ENCODE peak calls at places on chromosomes 6 and 20, in four cellular contexts. U is HFF-Myc, B is GM12865, Q is endothelial cell of umbilical vein. W is an unnamed sample.

GRCh38 chr6:42190784-42191183 is 4.0 kb downstream of the GUCA1B start:
- DNase-seq in Q (no peak), U (no peak), B (no peak), W (peak)

GRCh38 chr20:15220009-15220656 is 882.7 kb upstream of the FLRT3 start:
- DNase-seq in Q (peak), B (no peak), U (no peak), W (no peak)

GRCh38 chr6:139881728-139882211 is 507.3 kb upstream of the CITED2 start:
- DNase-seq in U (no peak), Q (peak), B (peak), W (no peak)

GRCh38 chr6:16049178-16049577 is 79.7 kb upstream of the MYLIP start:
- DNase-seq in U (no peak), B (peak), Q (no peak), W (no peak)

GRCh38 chr6:97401533-97401932 is 118.5 kb upstream of the MMS22L start:
- DNase-seq in Q (peak), B (no peak), U (no peak), W (no peak)

GRCh38 chr6:313917-314316 is 21.6 kb downstream of the DUSP22 start:
- DNase-seq in Q (no peak), U (no peak), B (no peak), W (no peak)

GRCh38 chr20:38534756-38535155 is 46.2 kb upstream of the ADIG start:
- DNase-seq in B (peak), U (no peak), Q (no peak), W (no peak)

GRCh38 chr6:32517654-32518445 is 12.2 kb downstream of the HLA-DRB5 start:
- DNase-seq in Q (no peak), U (no peak), B (no peak), W (no peak)

GRCh38 chr6:109485536-109485935 is 2.5 kb upstream of the ZBTB24 start:
- DNase-seq in Q (no peak), U (no peak), B (no peak), W (no peak)

GRCh38 chr20:47691632-47692031 is 93.6 kb downstream of the SULF2 start:
- DNase-seq in U (no peak), B (no peak), Q (no peak), W (no peak)

GRCh38 chr6:122482750-122483080 is 11.1 kb upstream of the SERINC1 start:
- DNase-seq in U (no peak), B (no peak), Q (no peak), W (no peak)

GRCh38 chr6:1388927-1389790 is at the start of gene FOXF2:
- DNase-seq in Q (no peak), B (no peak), U (no peak), W (no peak)

GRCh38 chr6:163490826-163491577 is 76.5 kb downstream of the QKI start:
- DNase-seq in U (no peak), Q (peak), B (no peak), W (no peak)

GRCh38 chr6:133040025-133040838 is 200.9 kb upstream of the EYA4 start:
- DNase-seq in Q (peak), U (no peak), B (peak), W (no peak)

GRCh38 chr20:32079655-32080109 is 27.6 kb downstream of the HCK start:
- DNase-seq in Q (no peak), B (no peak), U (no peak), W (no peak)

GRCh38 chr6:44221961-44222335 is 1.4 kb upstream of the SLC29A1 start:
- DNase-seq in U (no peak), Q (no peak), B (no peak), W (no peak)
- H3K4me3 ChIP-seq in U (no peak), Q (no peak), B (no peak), W (no peak)

DNA sequence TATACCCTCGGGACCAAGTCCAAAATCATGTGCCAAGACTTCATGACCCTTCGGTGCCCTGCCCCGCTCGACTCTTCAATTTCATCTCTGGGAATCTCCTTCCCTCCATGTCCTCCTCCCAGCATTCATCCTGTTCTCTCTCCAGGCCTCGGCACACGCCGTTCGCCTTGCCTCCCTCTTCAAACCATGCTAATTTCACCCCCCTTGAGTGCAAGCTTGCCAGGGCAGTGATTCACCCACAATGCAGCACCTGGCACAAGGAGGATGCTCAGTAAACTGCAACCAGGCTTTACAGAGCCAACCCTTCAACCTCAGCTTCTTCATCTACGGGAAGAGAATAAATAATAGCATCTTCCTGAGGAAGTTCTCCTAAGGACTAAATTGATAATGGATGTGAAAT is 4.1 kb downstream of the KCNS1 start:
- DNase-seq in U (no peak), Q (no peak), B (no peak), W (no peak)
- TF ChIP-seq CTCF in U (no peak), Q (no peak), B (no peak), W (no peak)

DNA sequence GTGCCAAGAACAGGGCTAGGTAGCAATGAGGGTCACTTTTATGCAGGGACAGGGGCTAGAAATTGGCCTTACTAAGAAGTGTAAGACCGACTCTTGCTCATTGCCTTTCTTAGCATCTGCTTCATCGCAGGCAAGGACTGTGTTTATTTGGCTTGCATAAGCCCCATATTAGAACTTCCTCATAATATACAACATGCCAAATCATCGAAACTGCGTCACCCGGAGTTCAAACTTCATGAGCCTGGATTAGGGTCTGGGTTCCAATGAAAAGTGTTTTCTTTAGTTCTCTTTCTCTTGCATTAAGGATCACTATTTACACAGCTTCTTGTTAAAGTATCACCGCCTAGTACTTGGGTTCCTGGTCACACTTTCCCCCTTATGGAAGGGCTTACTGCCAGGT is 957 bp upstream of the SMAP1 start:
- DNase-seq in U (no peak), B (no peak), Q (no peak), W (no peak)
- H3K4me3 ChIP-seq in U (no peak), B (peak), Q (no peak), W (no peak)

GRCh38 chr20:3209023-3209945 is at the start of gene ITPA:
- DNase-seq in B (peak), Q (peak), U (no peak), W (no peak)

GRCh38 chr20:3213226-3213625 is 3.9 kb downstream of the ITPA start:
- DNase-seq in B (no peak), U (no peak), Q (no peak), W (no peak)

GRCh38 chr20:3209946-3210317 is 634 bp downstream of the ITPA start:
- DNase-seq in U (no peak), B (peak), Q (peak), W (no peak)

DNA sequence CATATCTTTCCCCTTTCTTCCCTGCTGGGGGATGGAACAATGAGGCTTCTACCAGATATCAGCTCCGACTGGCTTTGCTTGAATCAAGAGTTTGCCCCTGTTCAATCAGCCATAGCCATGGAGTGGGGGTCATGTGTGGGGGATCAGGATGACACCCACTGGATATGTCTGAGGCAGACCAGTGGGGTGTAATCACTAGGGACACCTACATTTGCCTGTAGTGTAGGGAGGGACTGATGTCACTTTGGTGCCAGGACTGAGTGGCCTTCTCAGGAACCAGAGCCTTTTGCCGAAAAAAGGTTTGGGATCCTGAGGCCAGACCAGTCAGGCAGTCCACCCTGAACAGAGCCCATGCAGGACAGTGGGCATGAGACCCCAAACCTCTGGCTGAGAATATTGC is 1.0 kb downstream of the ITPA start:
- DNase-seq in Q (no peak), B (no peak), U (no peak), W (no peak)
- TF ChIP-seq CTCF in Q (no peak), B (no peak), U (no peak), W (no peak)

DNA sequence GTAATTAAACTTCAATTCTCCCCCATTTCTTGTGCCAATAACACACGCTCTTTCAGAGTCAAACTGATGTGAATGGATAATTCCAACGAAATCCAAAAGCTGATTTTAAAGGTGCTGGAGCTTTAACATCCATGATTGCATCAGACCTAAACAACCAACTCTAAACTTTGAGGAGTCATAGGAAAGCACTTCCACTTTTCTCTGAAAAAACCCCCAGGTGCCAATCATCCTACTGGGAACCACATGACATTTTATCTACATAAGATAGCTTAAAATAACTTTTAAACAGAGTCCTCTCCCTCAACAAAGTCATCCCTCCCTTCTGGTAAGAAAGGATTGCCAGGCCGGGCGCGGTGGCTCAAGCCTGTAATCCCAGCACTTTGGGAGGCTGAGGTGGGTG is 167.7 kb upstream of the PDE10A start:
- DNase-seq in U (no peak), B (no peak), Q (no peak), W (no peak)
- H3K4me3 ChIP-seq in U (no peak), B (no peak), Q (no peak), W (no peak)

GRCh38 chr20:63578224-63579016 is 4.4 kb upstream of the HELZ2 start:
- DNase-seq in B (no peak), Q (no peak), U (no peak), W (no peak)
- TF ChIP-seq CTCF in B (no peak), Q (no peak), U (no peak), W (no peak)

DNA sequence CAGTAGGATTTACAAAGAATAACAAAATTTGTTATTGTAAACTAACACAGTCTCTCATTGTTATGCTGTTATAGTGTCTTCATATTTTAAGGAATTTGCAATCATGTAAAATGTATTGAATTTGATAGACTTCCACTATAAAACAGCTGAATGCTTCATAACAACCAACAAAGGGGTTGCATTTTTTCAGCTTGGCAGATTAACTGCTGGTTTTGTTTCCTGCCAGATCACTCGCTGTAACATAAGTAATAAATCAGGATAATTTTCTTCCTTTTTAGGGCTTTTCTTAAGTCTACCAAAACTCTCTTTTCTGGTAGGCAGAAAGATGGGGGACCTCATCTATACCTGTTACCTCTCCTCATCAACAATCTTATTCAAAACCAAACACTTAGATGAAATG is 169.8 kb downstream of the SAMD5 start:
- DNase-seq in Q (no peak), U (no peak), B (no peak), W (no peak)
- H3K4me3 ChIP-seq in Q (no peak), U (no peak), B (no peak), W (no peak)

W was measured in AG09309.